ENCODE peak calls at places on chromosomes 12 and 14, in six cellular contexts. One of them, this sample, is unnamed.

GRCh38 chr12:122023339-122024131 is 1.9 kb downstream of the BCL7A start:
- DNase-seq in H9: peak
- DNase-seq in H1: peak
- DNase-seq in trophoblast cell: no peak
- DNase-seq in mesenchymal stem cell: peak
- DNase-seq in neuronal stem cell: no peak
- DNase-seq in this sample: peak

GRCh38 chr14:105844047-105844630 is 317.8 kb downstream of the TMEM121 start:
- DNase-seq in trophoblast cell: no peak
- DNase-seq in H9: peak
- DNase-seq in neuronal stem cell: no peak
- DNase-seq in mesenchymal stem cell: no peak
- DNase-seq in H1: no peak
- DNase-seq in this sample: no peak

GRCh38 chr14:73339846-73340565 is 102.7 kb downstream of the PAPLN start:
- DNase-seq in H9: no peak
- DNase-seq in trophoblast cell: peak
- DNase-seq in neuronal stem cell: no peak
- DNase-seq in mesenchymal stem cell: no peak
- DNase-seq in H1: no peak
- DNase-seq in this sample: no peak

GRCh38 chr12:47207005-47207717 is 127.4 kb upstream of the AMIGO2 start:
- DNase-seq in H9: no peak
- DNase-seq in trophoblast cell: no peak
- DNase-seq in neuronal stem cell: no peak
- DNase-seq in H1: peak
- DNase-seq in mesenchymal stem cell: no peak
- DNase-seq in this sample: no peak

GRCh38 chr12:6644257-6644596 is 3.0 kb downstream of the ACRBP start:
- DNase-seq in mesenchymal stem cell: no peak
- DNase-seq in trophoblast cell: no peak
- DNase-seq in neuronal stem cell: no peak
- DNase-seq in H1: no peak
- DNase-seq in H9: no peak
- DNase-seq in this sample: no peak

GRCh38 chr12:5000658-5001390 is 42.9 kb upstream of the KCNA5 start:
- DNase-seq in trophoblast cell: no peak
- DNase-seq in H9: no peak
- DNase-seq in neuronal stem cell: no peak
- DNase-seq in H1: no peak
- DNase-seq in mesenchymal stem cell: no peak
- DNase-seq in this sample: no peak

GRCh38 chr12:46831335-46832083 is 5.7 kb upstream of the SLC38A4 start:
- DNase-seq in mesenchymal stem cell: peak
- DNase-seq in trophoblast cell: no peak
- DNase-seq in H9: peak
- DNase-seq in neuronal stem cell: peak
- DNase-seq in H1: peak
- DNase-seq in this sample: no peak

GRCh38 chr12:78970041-78970440 is 105.5 kb downstream of the SYT1 start:
- DNase-seq in H9: no peak
- DNase-seq in trophoblast cell: no peak
- DNase-seq in H1: no peak
- DNase-seq in neuronal stem cell: no peak
- DNase-seq in mesenchymal stem cell: no peak
- DNase-seq in this sample: peak

GRCh38 chr14:91980157-91980556 is 32.7 kb upstream of the FBLN5 start:
- DNase-seq in trophoblast cell: peak
- DNase-seq in mesenchymal stem cell: peak
- DNase-seq in neuronal stem cell: no peak
- DNase-seq in H9: no peak
- DNase-seq in H1: no peak
- DNase-seq in this sample: peak

GRCh38 chr12:99253068-99253467 is 394.5 kb upstream of the GARIN6 start:
- DNase-seq in H9: no peak
- DNase-seq in trophoblast cell: peak
- DNase-seq in neuronal stem cell: no peak
- DNase-seq in mesenchymal stem cell: peak
- DNase-seq in H1: no peak
- DNase-seq in this sample: no peak

GRCh38 chr14:45065951-45066350 is 18.0 kb upstream of the PRPF39 start:
- DNase-seq in trophoblast cell: no peak
- DNase-seq in mesenchymal stem cell: peak
- DNase-seq in neuronal stem cell: no peak
- DNase-seq in H1: no peak
- DNase-seq in H9: no peak
- DNase-seq in this sample: no peak

GRCh38 chr12:108805136-108805535 is 52.2 kb downstream of the SSH1 start:
- DNase-seq in H1: no peak
- DNase-seq in H9: no peak
- DNase-seq in trophoblast cell: no peak
- DNase-seq in mesenchymal stem cell: no peak
- DNase-seq in neuronal stem cell: no peak
- DNase-seq in this sample: peak

GRCh38 chr12:128052341-128052740 is 214.6 kb upstream of the TMEM132C start:
- DNase-seq in neuronal stem cell: no peak
- DNase-seq in trophoblast cell: no peak
- DNase-seq in mesenchymal stem cell: no peak
- DNase-seq in H9: no peak
- DNase-seq in H1: no peak
- DNase-seq in this sample: no peak

GRCh38 chr12:52714887-52715281 is 11.6 kb upstream of the KRT77 start:
- DNase-seq in mesenchymal stem cell: no peak
- DNase-seq in neuronal stem cell: no peak
- DNase-seq in H1: no peak
- DNase-seq in H9: no peak
- DNase-seq in trophoblast cell: no peak
- DNase-seq in this sample: no peak

GRCh38 chr14:61179776-61180398 is 101.3 kb downstream of the TMEM30B start:
- DNase-seq in H1: no peak
- DNase-seq in trophoblast cell: no peak
- DNase-seq in mesenchymal stem cell: peak
- DNase-seq in H9: no peak
- DNase-seq in neuronal stem cell: no peak
- DNase-seq in this sample: peak

GRCh38 chr12:14239935-14240872 is 125.3 kb upstream of the ATF7IP start:
- DNase-seq in trophoblast cell: peak
- DNase-seq in H9: peak
- DNase-seq in neuronal stem cell: no peak
- DNase-seq in H1: peak
- DNase-seq in mesenchymal stem cell: no peak
- DNase-seq in this sample: no peak

GRCh38 chr14:69005432-69006148 is 26.5 kb upstream of the ACTN1 start:
- DNase-seq in trophoblast cell: peak
- DNase-seq in mesenchymal stem cell: peak
- DNase-seq in H1: no peak
- DNase-seq in H9: peak
- DNase-seq in neuronal stem cell: peak
- DNase-seq in this sample: peak

GRCh38 chr12:106954462-106955376 is 988 bp upstream of the TMEM263 start:
- DNase-seq in H1: peak
- DNase-seq in neuronal stem cell: no peak
- DNase-seq in H9: peak
- DNase-seq in trophoblast cell: no peak
- DNase-seq in mesenchymal stem cell: no peak
- DNase-seq in this sample: peak

GRCh38 chr12:8780389-8780788 is 42.0 kb upstream of the A2ML1 start:
- DNase-seq in H9: peak
- DNase-seq in H1: no peak
- DNase-seq in neuronal stem cell: no peak
- DNase-seq in mesenchymal stem cell: peak
- DNase-seq in trophoblast cell: peak
- DNase-seq in this sample: peak

GRCh38 chr12:48489012-48489411 is 6.7 kb downstream of the C12orf54 start:
- DNase-seq in H9: no peak
- DNase-seq in neuronal stem cell: no peak
- DNase-seq in H1: no peak
- DNase-seq in trophoblast cell: no peak
- DNase-seq in mesenchymal stem cell: peak
- DNase-seq in this sample: peak

GRCh38 chr14:99734406-99735051 is 50.4 kb downstream of the CYP46A1 start:
- DNase-seq in trophoblast cell: no peak
- DNase-seq in neuronal stem cell: no peak
- DNase-seq in H1: no peak
- DNase-seq in H9: peak
- DNase-seq in mesenchymal stem cell: no peak
- DNase-seq in this sample: no peak

GRCh38 chr12:122519418-122519817 is 7.3 kb downstream of the RSRC2 start:
- DNase-seq in H1: no peak
- DNase-seq in trophoblast cell: no peak
- DNase-seq in neuronal stem cell: no peak
- DNase-seq in mesenchymal stem cell: no peak
- DNase-seq in H9: no peak
- DNase-seq in this sample: no peak

GRCh38 chr14:54929556-54929955 is 26.9 kb upstream of the GCH1 start:
- DNase-seq in H1: no peak
- DNase-seq in trophoblast cell: no peak
- DNase-seq in H9: no peak
- DNase-seq in neuronal stem cell: no peak
- DNase-seq in mesenchymal stem cell: no peak
- DNase-seq in this sample: no peak

GRCh38 chr12:102498471-102498870 is 18.1 kb upstream of the IGF1 start:
- DNase-seq in trophoblast cell: peak
- DNase-seq in neuronal stem cell: no peak
- DNase-seq in H9: no peak
- DNase-seq in H1: no peak
- DNase-seq in mesenchymal stem cell: no peak
- DNase-seq in this sample: no peak

GRCh38 chr12:154058-154457 is 59.9 kb downstream of the SLC6A12 start:
- DNase-seq in mesenchymal stem cell: no peak
- DNase-seq in H1: no peak
- DNase-seq in H9: no peak
- DNase-seq in trophoblast cell: no peak
- DNase-seq in neuronal stem cell: no peak
- DNase-seq in this sample: no peak

GRCh38 chr14:70641548-70642312 is at the start of gene TTC9:
- DNase-seq in H1: peak
- DNase-seq in H9: peak
- DNase-seq in trophoblast cell: peak
- DNase-seq in neuronal stem cell: peak
- DNase-seq in mesenchymal stem cell: no peak
- DNase-seq in this sample: no peak

GRCh38 chr12:16175893-16176292 is 101.6 kb downstream of the SLC15A5 start:
- DNase-seq in H9: no peak
- DNase-seq in mesenchymal stem cell: no peak
- DNase-seq in trophoblast cell: peak
- DNase-seq in H1: no peak
- DNase-seq in neuronal stem cell: no peak
- DNase-seq in this sample: no peak

GRCh38 chr14:104559043-104559768 is 20.4 kb upstream of the C14orf180 start:
- DNase-seq in H9: no peak
- DNase-seq in mesenchymal stem cell: no peak
- DNase-seq in neuronal stem cell: no peak
- DNase-seq in H1: no peak
- DNase-seq in trophoblast cell: no peak
- DNase-seq in this sample: no peak

GRCh38 chr14:54565236-54566151 is 1.4 kb upstream of the SAMD4A start:
- DNase-seq in H1: peak
- DNase-seq in mesenchymal stem cell: peak
- DNase-seq in neuronal stem cell: peak
- DNase-seq in trophoblast cell: peak
- DNase-seq in H9: peak
- DNase-seq in this sample: peak

DNA sequence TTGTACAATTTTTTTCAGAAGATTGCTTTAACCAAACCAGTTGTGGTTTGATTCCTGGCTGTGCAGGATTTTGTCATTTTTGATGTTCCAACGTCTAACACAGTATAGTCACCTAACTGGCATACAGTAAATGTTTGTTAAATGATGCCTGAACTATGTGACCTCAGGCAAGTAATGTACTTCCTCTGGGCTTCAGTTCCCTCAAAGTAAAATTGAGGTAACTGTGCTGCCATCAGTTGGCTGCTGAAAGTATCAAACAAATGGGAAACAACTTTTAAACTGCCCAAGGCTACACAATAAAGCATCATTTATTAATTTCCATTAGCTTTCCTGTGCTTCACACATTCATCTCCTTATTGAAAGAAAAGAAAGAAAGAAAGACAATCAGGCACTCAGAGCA is 4.3 kb downstream of the TM7SF3 start:
- DNase-seq in H1: no peak
- DNase-seq in trophoblast cell: peak
- DNase-seq in H9: no peak
- DNase-seq in mesenchymal stem cell: no peak
- DNase-seq in neuronal stem cell: no peak
- DNase-seq in this sample: no peak
- H4K8ac ChIP-seq in H1: no peak
- H4K8ac ChIP-seq in trophoblast cell: no peak
- H4K8ac ChIP-seq in H9: no peak
- H4K8ac ChIP-seq in mesenchymal stem cell: no peak
- H4K8ac ChIP-seq in neuronal stem cell: no peak
- H4K8ac ChIP-seq in this sample: no peak

GRCh38 chr12:58920102-58920955 is at the start of gene LRIG3:
- DNase-seq in H1: peak
- DNase-seq in mesenchymal stem cell: peak
- DNase-seq in neuronal stem cell: peak
- DNase-seq in trophoblast cell: peak
- DNase-seq in H9: peak
- DNase-seq in this sample: peak
- H2AFZ ChIP-seq in H1: peak
- H2AFZ ChIP-seq in mesenchymal stem cell: peak
- H2AFZ ChIP-seq in neuronal stem cell: peak
- H2AFZ ChIP-seq in trophoblast cell: peak
- H2AFZ ChIP-seq in H9: peak
- H2AFZ ChIP-seq in this sample: peak

GRCh38 chr12:57208116-57208945 is 8.3 kb upstream of the NXPH4 start:
- DNase-seq in H9: no peak
- DNase-seq in trophoblast cell: no peak
- DNase-seq in H1: no peak
- DNase-seq in neuronal stem cell: no peak
- DNase-seq in mesenchymal stem cell: no peak
- DNase-seq in this sample: no peak
- H3K23ac ChIP-seq in H9: no peak
- H3K23ac ChIP-seq in trophoblast cell: no peak
- H3K23ac ChIP-seq in H1: no peak
- H3K23ac ChIP-seq in neuronal stem cell: peak
- H3K23ac ChIP-seq in mesenchymal stem cell: no peak
- H3K23ac ChIP-seq in this sample: no peak

DNA sequence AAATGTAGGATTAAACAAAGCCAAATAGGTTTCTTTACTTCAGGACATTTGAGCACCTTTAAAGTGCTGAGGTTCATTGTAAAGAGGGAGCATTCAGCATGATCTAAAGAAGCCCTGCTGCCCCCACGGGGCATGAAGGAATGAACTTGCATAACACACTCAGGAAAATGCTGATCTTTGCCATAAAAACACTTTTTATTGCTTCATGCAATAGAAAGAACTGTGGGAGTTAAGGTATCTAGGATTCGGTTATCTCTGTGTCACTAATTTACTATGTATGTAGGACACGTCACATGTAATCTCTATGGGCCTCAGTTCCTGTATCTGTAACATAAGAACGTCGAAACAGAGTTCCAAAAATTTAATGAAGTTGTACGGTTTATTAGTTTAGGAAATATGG is 33.0 kb downstream of the BTBD7 start:
- DNase-seq in trophoblast cell: peak
- DNase-seq in mesenchymal stem cell: no peak
- DNase-seq in H9: no peak
- DNase-seq in H1: no peak
- DNase-seq in neuronal stem cell: no peak
- DNase-seq in this sample: no peak
- H4K8ac ChIP-seq in trophoblast cell: no peak
- H4K8ac ChIP-seq in mesenchymal stem cell: no peak
- H4K8ac ChIP-seq in H9: no peak
- H4K8ac ChIP-seq in H1: no peak
- H4K8ac ChIP-seq in neuronal stem cell: no peak
- H4K8ac ChIP-seq in this sample: no peak